ENCODE peak calls at places on chromosomes 16 and 17, in five cellular contexts. V is adrenal gland; F is activated CD8-positive, alpha-beta T cell treated with anti-CD3 and anti-CD28 coated beads for 36 hours; E is heart left ventricle; D is Panc1. U is an unnamed sample.

GRCh38 chr16:56419740-56420548 is 5.4 kb downstream of the AMFR start:
- DNase-seq in V (no peak), F (no peak), E (no peak), D (no peak), U (no peak)

GRCh38 chr16:56935201-56935600 is 3.3 kb downstream of the HERPUD1 start:
- DNase-seq in V (no peak), F (no peak), E (no peak), D (no peak), U (no peak)

GRCh38 chr17:33038740-33039139 is 47.1 kb downstream of the SPACA3 start:
- DNase-seq in V (peak), F (peak), E (peak), D (no peak), U (peak)

GRCh38 chr17:60269417-60269816 is 119.6 kb downstream of the CA4 start:
- DNase-seq in V (no peak), F (no peak), E (no peak), D (no peak), U (no peak)

GRCh38 chr16:89723279-89724250 is 2.2 kb downstream of the ZNF276 start:
- DNase-seq in V (no peak), F (peak), E (peak), D (no peak), U (no peak)

GRCh38 chr16:57485916-57486857 is at the start of gene DOK4:
- DNase-seq in V (peak), F (peak), E (peak), D (no peak), U (peak)

GRCh38 chr16:11361751-11362742 is 16.8 kb downstream of the RMI2 start:
- DNase-seq in V (no peak), F (peak), E (no peak), D (no peak), U (peak)

GRCh38 chr17:3843935-3844516 is 2.0 kb downstream of the NCBP3 start:
- DNase-seq in V (no peak), F (peak), E (no peak), D (no peak), U (peak)

GRCh38 chr16:90015586-90016338 is 3.5 kb downstream of the DBNDD1 start:
- DNase-seq in V (no peak), F (no peak), E (no peak), D (no peak), U (no peak)

GRCh38 chr17:69523252-69523861 is 108.9 kb downstream of the MAP2K6 start:
- DNase-seq in V (no peak), F (peak), E (no peak), D (peak), U (peak)

GRCh38 chr17:56772442-56772841 is 61.3 kb downstream of the C17orf67 start:
- DNase-seq in V (no peak), F (no peak), E (no peak), D (no peak), U (no peak)

GRCh38 chr17:9725575-9725974 is 65.8 kb downstream of the DHRS7C start:
- DNase-seq in V (no peak), F (no peak), E (no peak), D (no peak), U (no peak)
- TF ChIP-seq CTCF in V (no peak), F (no peak), E (no peak), D (no peak), U (no peak)

GRCh38 chr16:74448990-74449389 is 27.7 kb upstream of the CLEC18B start:
- DNase-seq in V (peak), F (no peak), E (peak), D (peak), U (no peak)

GRCh38 chr16:74447578-74447977 is 26.3 kb upstream of the CLEC18B start:
- DNase-seq in V (no peak), F (no peak), E (peak), D (no peak), U (no peak)

GRCh38 chr16:74450967-74451760 is 29.9 kb upstream of the CLEC18B start:
- DNase-seq in V (no peak), F (no peak), E (no peak), D (no peak), U (no peak)

GRCh38 chr16:74450236-74450635 is 29.0 kb upstream of the CLEC18B start:
- DNase-seq in V (no peak), F (no peak), E (no peak), D (no peak), U (no peak)

DNA sequence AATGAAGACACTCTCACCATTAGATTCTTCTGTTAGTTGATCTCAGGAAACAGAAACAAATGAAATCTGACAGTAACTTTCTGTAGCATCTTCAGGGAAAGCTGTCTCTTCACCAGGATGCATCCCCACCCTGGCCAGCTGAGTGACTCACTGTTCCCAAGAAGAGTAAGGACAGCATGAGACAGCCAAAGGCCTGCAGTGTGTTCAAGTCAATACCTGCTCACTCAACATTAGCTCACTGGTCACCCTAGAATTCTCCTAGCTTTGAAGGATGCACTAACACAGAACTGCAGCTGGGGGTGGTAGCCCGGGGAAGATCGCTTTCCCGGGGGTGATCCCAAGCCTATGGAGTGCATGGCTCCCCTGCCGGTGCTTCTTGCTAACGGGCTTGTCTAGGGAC is 28.2 kb upstream of the CLEC18B start:
- DNase-seq in V (peak), F (no peak), E (peak), D (no peak), U (no peak)
- TF ChIP-seq CTCF in V (no peak), F (no peak), E (no peak), D (no peak), U (no peak)

GRCh38 chr16:88610080-88610479 is 28.3 kb upstream of the IL17C start:
- DNase-seq in V (no peak), F (no peak), E (no peak), D (no peak), U (no peak)
- TF ChIP-seq CTCF in V (no peak), F (no peak), E (no peak), D (no peak), U (no peak)

GRCh38 chr17:39391448-39391847 is 10.0 kb downstream of the FBXL20 start:
- DNase-seq in V (no peak), F (no peak), E (no peak), D (no peak), U (no peak)

DNA sequence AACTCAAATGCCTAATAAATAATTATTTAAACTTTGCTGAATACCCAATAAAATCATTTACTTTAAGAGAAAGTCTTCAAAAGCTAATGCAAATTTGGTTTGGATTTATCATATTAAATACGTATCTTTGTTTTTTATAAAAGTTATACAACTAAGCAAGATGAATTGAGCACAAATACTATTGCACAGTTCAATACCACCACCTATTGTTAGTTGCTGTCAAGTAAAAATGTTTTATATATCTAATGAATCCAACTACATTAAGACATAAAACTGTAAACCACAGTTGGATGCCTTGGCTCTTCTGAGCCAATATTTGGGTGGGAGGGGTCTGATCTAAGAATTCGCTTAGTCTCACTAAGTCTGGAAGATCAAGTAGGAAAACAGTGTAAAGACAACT is 7.7 kb downstream of the FBXL20 start:
- DNase-seq in V (no peak), F (no peak), E (no peak), D (no peak), U (no peak)
- TF ChIP-seq CTCF in V (no peak), F (no peak), E (no peak), D (no peak), U (no peak)

DNA sequence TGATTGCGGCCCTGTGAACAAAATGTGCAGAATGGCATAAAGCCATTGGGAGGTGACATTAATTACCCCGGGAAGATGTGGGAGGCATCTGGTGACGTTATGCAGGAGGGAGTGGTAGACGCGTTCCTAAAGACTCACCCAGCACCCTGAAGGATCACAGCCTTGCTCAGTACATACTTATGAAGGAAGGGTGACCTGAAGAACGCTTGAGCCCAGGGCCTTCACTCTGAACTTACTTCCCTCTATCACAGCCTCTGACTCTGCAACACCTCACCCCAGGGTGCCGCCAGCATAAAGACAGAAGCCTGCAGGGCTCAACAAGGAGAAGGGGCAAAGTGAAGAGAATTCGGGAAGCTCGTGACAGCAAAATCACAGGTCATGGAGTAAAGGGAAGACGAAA is 9.4 kb downstream of the MFSD6L start:
- DNase-seq in V (no peak), F (no peak), E (no peak), D (no peak), U (no peak)
- TF ChIP-seq CTCF in V (no peak), F (no peak), E (no peak), D (no peak), U (no peak)

U was measured in endothelial cell.